ENCODE peak calls at places on chromosomes 1 and 21, in ten cellular contexts. F is neural progenitor cell, J is WTC11, G is AG10803, X is lower lobe of right lung, N is upper lobe of right lung, S is pancreas, E is Calu3, L is epithelial cell of esophagus, R is stomach. H is an unnamed sample.

GRCh38 chr1:93677729-93678128 is 3.9 kb downstream of the BCAR3 start:
- DNase-seq in L (no peak), X (no peak), F (no peak), N (no peak), S (no peak), J (no peak), G (no peak), E (no peak), R (no peak), H (no peak)

GRCh38 chr1:193058529-193059281 is 455 bp downstream of the UCHL5 start:
- DNase-seq in J (peak), X (peak), R (peak), E (peak), L (peak), G (peak), S (peak), F (no peak), N (peak), H (peak)

GRCh38 chr1:169873582-169874200 is 20.0 kb downstream of the SCYL3 start:
- DNase-seq in X (no peak), G (no peak), F (no peak), N (no peak), E (no peak), J (no peak), R (no peak), L (no peak), S (no peak), H (no peak)

GRCh38 chr1:54273092-54273836 is 73.3 kb downstream of the MRPL37 start:
- DNase-seq in N (no peak), J (peak), L (no peak), G (peak), S (peak), E (peak), X (peak), F (peak), R (peak), H (no peak)

GRCh38 chr1:33349081-33349759 is 28.3 kb upstream of the A3GALT2 start:
- DNase-seq in L (no peak), J (peak), E (peak), R (peak), S (peak), X (peak), F (no peak), G (peak), N (peak), H (peak)

GRCh38 chr1:244603498-244603897 is 49.4 kb upstream of the DESI2 start:
- DNase-seq in L (peak), E (peak), R (no peak), G (peak), X (no peak), J (no peak), N (no peak), S (no peak), F (peak), H (peak)

GRCh38 chr21:36773111-36773510 is 74.2 kb downstream of the SIM2 start:
- DNase-seq in N (peak), J (no peak), L (peak), R (peak), G (peak), X (peak), F (no peak), S (peak), E (peak), H (no peak)

GRCh38 chr1:34113887-34114286 is 51.1 kb downstream of the CSMD2 start:
- DNase-seq in E (peak), J (peak), L (peak), N (no peak), X (no peak), S (no peak), F (peak), R (no peak), G (peak), H (no peak)

GRCh38 chr21:27206368-27206982 is 239.6 kb upstream of the ADAMTS5 start:
- DNase-seq in G (peak), R (no peak), E (no peak), S (no peak), J (peak), F (peak), L (no peak), N (no peak), X (no peak), H (no peak)

GRCh38 chr1:213947200-213947775 is 40.5 kb upstream of the PROX1 start:
- DNase-seq in E (no peak), G (no peak), J (no peak), L (no peak), F (no peak), X (no peak), R (peak), N (no peak), S (peak), H (no peak)

GRCh38 chr1:29506678-29507225 is 270.4 kb downstream of the PTPRU start:
- DNase-seq in G (no peak), E (no peak), R (peak), X (no peak), S (no peak), L (no peak), N (no peak), J (no peak), F (no peak), H (no peak)

GRCh38 chr1:213519098-213519497 is 468.1 kb downstream of the RPS6KC1 start:
- DNase-seq in X (no peak), F (no peak), G (no peak), S (no peak), N (no peak), J (no peak), E (no peak), L (no peak), R (no peak), H (no peak)

GRCh38 chr1:227318003-227318851 is at the start of gene CDC42BPA:
- DNase-seq in L (peak), G (peak), S (peak), X (peak), N (peak), E (peak), F (peak), J (peak), R (peak), H (peak)

GRCh38 chr1:186218661-186219352 is 156.2 kb downstream of the TPR start:
- DNase-seq in R (no peak), S (no peak), J (no peak), L (no peak), X (no peak), E (no peak), G (no peak), N (no peak), F (no peak), H (no peak)

DNA sequence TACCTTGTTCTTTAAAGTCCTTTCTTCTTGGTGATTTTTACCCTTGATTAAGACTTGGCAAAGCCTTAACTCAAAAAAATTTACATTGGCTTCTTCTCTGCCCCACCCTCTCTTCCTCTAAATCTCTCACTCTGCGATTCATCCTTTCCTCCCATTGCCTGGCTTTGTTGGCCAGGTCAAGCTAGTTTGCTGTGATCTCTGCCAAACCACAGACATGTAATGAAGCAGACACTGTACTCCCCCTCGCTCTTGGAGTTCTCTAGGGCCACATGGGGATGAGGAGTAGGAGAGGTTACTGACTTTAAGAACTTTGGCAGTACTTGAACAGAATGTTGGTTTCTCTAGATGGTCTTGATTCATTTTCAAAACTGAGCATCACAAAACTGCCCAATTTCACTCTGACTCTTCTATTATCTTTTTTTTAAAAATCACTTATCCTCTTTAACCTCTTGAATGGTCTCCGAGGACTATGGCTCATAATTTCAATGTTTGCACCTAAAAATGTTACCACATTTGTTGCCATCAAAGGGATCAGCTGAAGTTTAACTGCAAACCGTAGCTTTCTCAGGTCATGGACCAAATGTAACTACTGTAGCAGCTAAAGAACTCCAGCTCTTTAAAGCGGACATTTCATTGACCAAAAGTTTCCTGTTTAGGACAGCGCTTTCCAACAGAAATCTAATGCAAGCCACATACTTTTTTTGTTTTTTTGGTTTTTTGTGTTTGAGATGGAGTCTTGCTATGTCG is 62.7 kb upstream of the IPO9 start:
- DNase-seq in E (no peak), R (no peak), X (no peak), F (no peak), G (peak), N (no peak), J (no peak), S (no peak), L (no peak), H (no peak)
- TF ChIP-seq CTCF in E (no peak), R (no peak), X (no peak), F (no peak), G (no peak), N (no peak), J (no peak), S (no peak), L (no peak), H (no peak)

DNA sequence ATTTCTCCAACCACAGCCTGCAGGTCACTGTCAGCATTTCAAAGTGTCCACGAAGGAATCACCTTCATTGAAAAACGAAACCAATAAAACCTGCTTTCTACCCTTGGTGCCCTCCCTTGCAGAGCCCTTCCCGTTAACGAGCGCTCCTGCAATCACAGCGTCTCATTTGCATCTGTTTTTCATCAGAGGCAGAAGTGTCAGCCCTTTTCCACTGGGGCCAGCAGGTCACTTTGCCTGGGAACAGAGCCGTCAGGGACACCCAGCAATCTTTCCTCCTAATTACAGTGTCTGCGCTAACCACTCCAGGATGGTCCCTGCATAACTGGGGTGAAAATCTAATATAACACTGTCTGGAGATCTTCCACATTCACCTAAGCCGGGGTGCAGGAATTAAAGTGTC is 85.3 kb downstream of the PSMG1 start:
- DNase-seq in G (no peak), L (no peak), J (no peak), N (no peak), R (no peak), E (no peak), X (no peak), F (no peak), S (no peak), H (no peak)
- TF ChIP-seq CTCF in G (no peak), L (no peak), J (no peak), N (no peak), R (no peak), E (no peak), X (no peak), F (no peak), S (no peak), H (no peak)

GRCh38 chr21:14383596-14384210 is 757 bp upstream of the HSPA13 start:
- DNase-seq in R (no peak), G (peak), S (no peak), X (no peak), E (peak), L (no peak), J (no peak), F (no peak), N (no peak), H (peak)
- TF ChIP-seq CTCF in R (no peak), G (peak), S (no peak), X (no peak), E (no peak), L (no peak), J (no peak), F (no peak), N (no peak), H (no peak)

GRCh38 chr1:80566123-80566522 is 1234.6 kb upstream of the ADGRL2 start:
- DNase-seq in X (no peak), S (no peak), R (no peak), E (no peak), G (no peak), J (no peak), N (no peak), F (peak), L (no peak), H (no peak)

GRCh38 chr1:80565416-80565815 is 1235.3 kb upstream of the ADGRL2 start:
- DNase-seq in F (no peak), X (no peak), G (no peak), L (no peak), R (no peak), E (no peak), S (no peak), J (no peak), N (no peak), H (no peak)

GRCh38 chr1:80566867-80567266 is 1233.9 kb upstream of the ADGRL2 start:
- DNase-seq in N (no peak), J (no peak), F (no peak), X (no peak), S (no peak), R (no peak), L (no peak), E (no peak), G (no peak), H (no peak)
- TF ChIP-seq CTCF in N (no peak), J (no peak), F (no peak), X (no peak), S (no peak), R (no peak), L (no peak), E (no peak), G (no peak), H (no peak)

GRCh38 chr21:31786164-31786920 is 54.4 kb upstream of the SCAF4 start:
- DNase-seq in J (no peak), X (no peak), E (no peak), S (no peak), N (no peak), F (no peak), G (no peak), R (no peak), L (no peak), H (no peak)
- TF ChIP-seq CTCF in J (no peak), X (no peak), E (no peak), S (no peak), N (no peak), F (no peak), G (no peak), R (no peak), L (no peak), H (no peak)